ENCODE peak calls at places on chromosomes 7 and 10, in ten cellular contexts. W, T, B, R, G, A, C, X, K and M are unnamed samples.

GRCh38 chr7:108770981-108771728 is 201.5 kb downstream of the DNAJB9 start:
- DNase-seq in W (no peak), T (no peak), K (no peak), X (no peak), R (no peak), A (no peak), C (no peak), G (no peak), B (no peak), M (no peak)

GRCh38 chr10:22564060-22564459 is 150.3 kb downstream of the PIP4K2A start:
- DNase-seq in B (no peak), R (no peak), A (no peak), T (no peak), C (no peak), G (no peak), W (no peak), K (no peak), X (no peak), M (no peak)

GRCh38 chr7:150961510-150962284 is 16.4 kb downstream of the KCNH2 start:
- DNase-seq in K (no peak), W (no peak), B (no peak), R (no peak), T (no peak), G (no peak), A (no peak), C (no peak), X (no peak), M (no peak)

GRCh38 chr10:60123172-60123571 is 216.8 kb upstream of the CCDC6 start:
- DNase-seq in X (peak; percentile 48), A (peak; percentile 85), K (no peak), W (peak; percentile 89), B (no peak), G (no peak), C (no peak), R (peak; percentile 17), T (no peak), M (no peak)

GRCh38 chr7:73966062-73966940 is 61.7 kb upstream of the ELN start:
- DNase-seq in C (no peak), G (no peak), K (no peak), T (no peak), W (peak; percentile 46), A (no peak), X (no peak), B (no peak), R (no peak), M (no peak)

GRCh38 chr7:137840183-137840779 is 6.5 kb downstream of the DGKI start:
- DNase-seq in K (no peak), X (no peak), A (no peak), T (no peak), W (no peak), B (no peak), G (no peak), C (no peak), R (no peak), M (no peak)

GRCh38 chr10:49798275-49798674 is 36.2 kb upstream of the OGDHL start:
- DNase-seq in T (no peak), G (no peak), C (no peak), K (no peak), X (no peak), W (peak; percentile 81), A (no peak), B (no peak), R (peak; percentile 4), M (no peak)

GRCh38 chr7:158695726-158696452 is 8.7 kb downstream of the NCAPG2 start:
- DNase-seq in K (no peak), R (peak; percentile 69), G (no peak), C (peak; percentile 72), T (no peak), A (peak; percentile 71), W (peak; percentile 87), X (peak; percentile 52), B (no peak), M (no peak)

GRCh38 chr10:79399242-79399831 is 46.1 kb downstream of the ZCCHC24 start:
- DNase-seq in G (peak; percentile 52), B (no peak), T (no peak), C (peak; percentile 93), X (peak; percentile 92), A (peak; percentile 96), W (peak; percentile 98), K (no peak), R (peak; percentile 89), M (no peak)

GRCh38 chr7:47416454-47417121 is 165.3 kb downstream of the TNS3 start:
- DNase-seq in W (no peak), G (no peak), K (no peak), B (no peak), C (no peak), A (no peak), T (no peak), R (peak; percentile 43), X (peak; percentile 43), M (no peak)

GRCh38 chr7:132390705-132391104 is 185.6 kb downstream of the PLXNA4 start:
- DNase-seq in T (no peak), B (no peak), K (no peak), R (peak; percentile 65), G (no peak), A (peak; percentile 81), C (no peak), X (peak; percentile 37), W (peak; percentile 64), M (no peak)

GRCh38 chr10:4650572-4650971 is 175.4 kb upstream of the AKR1E2 start:
- DNase-seq in R (no peak), T (no peak), K (no peak), B (no peak), X (no peak), W (peak; percentile 52), C (no peak), A (no peak), G (no peak), M (no peak)

GRCh38 chr10:117217196-117217761 is 20.0 kb downstream of the KCNK18 start:
- DNase-seq in B (peak; percentile 22), A (no peak), K (no peak), R (peak; percentile 28), T (no peak), W (no peak), C (no peak), G (no peak), X (peak; percentile 20), M (no peak)

GRCh38 chr7:9863542-9863941 is 1110.1 kb upstream of the PHF14 start:
- DNase-seq in X (no peak), A (no peak), K (no peak), R (no peak), B (no peak), C (no peak), G (no peak), T (no peak), W (no peak), M (no peak)

GRCh38 chr10:15472431-15473400 is 101.6 kb upstream of the FAM171A1 start:
- DNase-seq in R (peak; percentile 78), K (no peak), C (peak; percentile 28), G (no peak), A (no peak), X (no peak), W (peak; percentile 93), T (no peak), B (no peak), M (no peak)

GRCh38 chr10:13776861-13777301 is 190.1 kb downstream of the PRPF18 start:
- DNase-seq in T (no peak), R (peak; percentile 55), C (no peak), G (no peak), W (peak; percentile 48), K (no peak), B (no peak), X (peak; percentile 75), A (peak; percentile 68), M (no peak)

GRCh38 chr10:10500941-10501340 is 516.7 kb upstream of the CELF2 start:
- DNase-seq in K (no peak), C (no peak), R (no peak), A (no peak), B (no peak), X (no peak), W (peak; percentile 39), T (no peak), G (no peak), M (no peak)